ENCODE peak calls at places on chromosomes 13 and 19, in five cellular contexts. Z is NCI-H1092; U is CD4-positive, alpha-beta T cell; A is head of caudate nucleus; X is HTR-8/SVneo. D is an unnamed sample.

GRCh38 chr19:33310606-33311325 is 8.4 kb upstream of the CEBPA start:
- DNase-seq in Z (no peak), U (no peak), A (no peak), X (no peak), D (no peak)

GRCh38 chr19:39946532-39946931 is 12.1 kb upstream of the FCGBP start:
- DNase-seq in Z (no peak), U (no peak), A (no peak), X (no peak), D (peak; percentile 49)

GRCh38 chr13:46173656-46174055 is 8.3 kb downstream of the LCP1 start:
- DNase-seq in Z (no peak), U (no peak), A (no peak), X (no peak), D (peak; percentile 16)

GRCh38 chr19:28847468-28847867 is 365.5 kb downstream of the UQCRFS1 start:
- DNase-seq in Z (no peak), U (no peak), A (no peak), X (no peak), D (no peak)

GRCh38 chr13:112771877-112772538 is 82.2 kb downstream of the ATP11A start:
- DNase-seq in Z (peak; percentile 44), U (no peak), A (no peak), X (no peak), D (no peak)

GRCh38 chr19:16327501-16327900 is 2.9 kb downstream of the KLF2 start:
- DNase-seq in Z (no peak), U (peak; percentile 17), A (no peak), X (no peak), D (no peak)

GRCh38 chr19:10305139-10305806 is 4.3 kb downstream of the ZGLP1 start:
- DNase-seq in Z (no peak), U (no peak), A (peak; percentile 83), X (no peak), D (no peak)

GRCh38 chr13:51726446-51727185 is 77.3 kb downstream of the DHRS12 start:
- DNase-seq in Z (no peak), U (no peak), A (no peak), X (no peak), D (no peak)

GRCh38 chr19:14405758-14406644 is 13.1 kb downstream of the DDX39A start:
- DNase-seq in Z (peak; percentile 8), U (peak; percentile 78), A (peak; percentile 90), X (peak; percentile 86), D (peak; percentile 100)

GRCh38 chr13:66689628-66690027 is 540.5 kb downstream of the PCDH9 start:
- DNase-seq in Z (peak; percentile 39), U (no peak), A (no peak), X (no peak), D (peak; percentile 56)

GRCh38 chr19:4597975-4598671 is 38.6 kb upstream of the SEMA6B start:
- DNase-seq in Z (no peak), U (peak; percentile 35), A (no peak), X (peak; percentile 69), D (peak; percentile 90)

GRCh38 chr13:80705371-80706163 is 364.6 kb upstream of the SPRY2 start:
- DNase-seq in Z (no peak), U (no peak), A (no peak), X (no peak), D (no peak)

GRCh38 chr13:24254151-24254810 is 55.1 kb upstream of the C1QTNF9 start:
- DNase-seq in Z (no peak), U (peak; percentile 46), A (peak; percentile 47), X (no peak), D (no peak)

D was measured in OCI-M1.